ENCODE peak calls at places on chromosomes 13 and 19, in four cellular contexts. A is fibroblast of mammary gland, E is fibroblast of pulmonary artery, K is heart left ventricle. O is an unnamed sample.
A peak's percentile ranks its signal among the peaks of the same experiment; 100 is the strongest.

GRCh38 chr19:19324059-19324755 is 3.6 kb downstream of the MAU2 start:
- DNase-seq in A (no peak), E (no peak), K (no peak), O (no peak)

GRCh38 chr19:46303345-46303701 is 6.5 kb downstream of the HIF3A start:
- DNase-seq in A (no peak), E (no peak), K (no peak), O (no peak)

GRCh38 chr13:28329395-28330158 is 165.4 kb downstream of the FLT1 start:
- DNase-seq in A (peak; percentile 97), E (peak; percentile 98), K (no peak), O (peak; percentile 4)

GRCh38 chr19:20964798-20965197 is 41.7 kb downstream of the ZNF85 start:
- DNase-seq in A (no peak), E (no peak), K (no peak), O (no peak)

GRCh38 chr19:7701654-7702457 is at the start of gene FCER2:
- DNase-seq in A (no peak), E (no peak), K (no peak), O (no peak)

GRCh38 chr19:16376649-16377048 is 52.0 kb downstream of the KLF2 start:
- DNase-seq in A (no peak), E (no peak), K (no peak), O (peak; percentile 5)

GRCh38 chr13:79869326-79869725 is 388.4 kb downstream of the NDFIP2 start:
- DNase-seq in A (no peak), E (peak; percentile 14), K (no peak), O (no peak)

GRCh38 chr19:36113895-36114762 is 546 bp downstream of the POLR2I start:
- DNase-seq in A (peak; percentile 47), E (peak; percentile 29), K (peak; percentile 50), O (peak; percentile 40)

GRCh38 chr13:97335488-97336134 is 98.4 kb upstream of the RAP2A start:
- DNase-seq in A (no peak), E (peak; percentile 31), K (no peak), O (no peak)

GRCh38 chr13:82116422-82116989 is 1765.8 kb downstream of the SLITRK1 start:
- DNase-seq in A (no peak), E (no peak), K (no peak), O (no peak)

GRCh38 chr13:48709213-48709612 is 55.5 kb downstream of the CYSLTR2 start:
- DNase-seq in A (no peak), E (no peak), K (no peak), O (no peak)

GRCh38 chr13:51943721-51944120 is 67.5 kb downstream of the ATP7B start:
- DNase-seq in A (no peak), E (no peak), K (no peak), O (no peak)

GRCh38 chr19:41298327-41298964 is 11.5 kb upstream of the CCDC97 start:
- DNase-seq in A (peak; percentile 77), E (peak; percentile 74), K (peak; percentile 91), O (no peak)

GRCh38 chr19:33616346-33616745 is 5.4 kb upstream of the CHST8 start:
- DNase-seq in A (no peak), E (no peak), K (no peak), O (no peak)

GRCh38 chr19:18671303-18672043 is 12.0 kb upstream of the CRTC1 start:
- DNase-seq in A (no peak), E (no peak), K (no peak), O (no peak)

GRCh38 chr19:46271488-46272197 is 25.2 kb upstream of the HIF3A start:
- DNase-seq in A (peak; percentile 70), E (peak; percentile 93), K (no peak), O (peak; percentile 68)

GRCh38 chr19:53068834-53069233 is 24.3 kb downstream of the ERVV-2 start:
- DNase-seq in A (no peak), E (no peak), K (no peak), O (no peak)

GRCh38 chr13:114130708-114131580 is 1.5 kb downstream of the RASA3 start:
- DNase-seq in A (peak; percentile 89), E (peak; percentile 79), K (peak; percentile 73), O (peak; percentile 62)

GRCh38 chr19:48329167-48329891 is 4.0 kb downstream of the EMP3 start:
- DNase-seq in A (peak; percentile 56), E (peak; percentile 44), K (no peak), O (peak; percentile 62)

GRCh38 chr19:38619361-38620174 is 580 bp downstream of the EIF3K start:
- DNase-seq in A (no peak), E (no peak), K (no peak), O (no peak)

GRCh38 chr19:5624154-5624663 is 1.3 kb downstream of the SAFB start:
- DNase-seq in A (peak; percentile 47), E (peak; percentile 48), K (peak; percentile 56), O (peak; percentile 43)

GRCh38 chr19:38417544-38418506 is 8.2 kb downstream of the RASGRP4 start:
- DNase-seq in A (no peak), E (no peak), K (peak; percentile 78), O (peak; percentile 45)

GRCh38 chr13:43730642-43731041 is 56.1 kb downstream of the ENOX1 start:
- DNase-seq in A (peak; percentile 58), E (peak; percentile 64), K (peak; percentile 39), O (peak; percentile 49)

GRCh38 chr13:79675931-79676658 is 195.1 kb downstream of the NDFIP2 start:
- DNase-seq in A (no peak), E (no peak), K (no peak), O (no peak)

GRCh38 chr13:52711277-52711676 is 28.3 kb downstream of the CNMD start:
- DNase-seq in A (no peak), E (no peak), K (no peak), O (no peak)

GRCh38 chr19:55644842-55645511 is 1.5 kb downstream of the ZNF581 start:
- DNase-seq in A (no peak), E (no peak), K (no peak), O (no peak)

GRCh38 chr19:4089400-4089908 is 22.8 kb upstream of the ZBTB7A start:
- DNase-seq in A (no peak), E (no peak), K (peak; percentile 64), O (no peak)

GRCh38 chr19:40443131-40443929 is 805 bp downstream of the SERTAD3 start:
- DNase-seq in A (peak; percentile 99), E (peak; percentile 100), K (peak; percentile 100), O (peak; percentile 100)

GRCh38 chr13:100828226-100828625 is 153.6 kb upstream of the TMTC4 start:
- DNase-seq in A (no peak), E (no peak), K (no peak), O (no peak)

GRCh38 chr13:40639226-40639681 is 27.2 kb downstream of the FOXO1 start:
- DNase-seq in A (peak; percentile 79), E (peak; percentile 77), K (no peak), O (peak; percentile 53)

GRCh38 chr19:48873476-48874308 is 1.5 kb downstream of the PPP1R15A start:
- DNase-seq in A (no peak), E (peak; percentile 45), K (no peak), O (no peak)

GRCh38 chr13:77375554-77375953 is 48.7 kb upstream of the MYCBP2 start:
- DNase-seq in A (no peak), E (no peak), K (no peak), O (no peak)

GRCh38 chr13:107370036-107370785 is 802.3 kb upstream of the ARGLU1 start:
- DNase-seq in A (peak; percentile 66), E (peak; percentile 57), K (no peak), O (peak; percentile 42)

GRCh38 chr13:99192480-99192879 is 8.2 kb upstream of the UBAC2 start:
- DNase-seq in A (no peak), E (no peak), K (no peak), O (no peak)
- TF ChIP-seq CTCF in A (no peak), E (no peak), K (no peak), O (no peak)

GRCh38 chr13:32164622-32165268 is 133.2 kb downstream of the FRY start:
- DNase-seq in A (peak; percentile 73), E (peak; percentile 82), K (no peak), O (peak; percentile 81)
- TF ChIP-seq CTCF in A (peak; percentile 82), E (peak; percentile 86), K (peak; percentile 22), O (peak; percentile 38)

GRCh38 chr13:102555914-102556553 is 40.8 kb upstream of the TPP2 start:
- DNase-seq in A (peak; percentile 67), E (peak; percentile 45), K (no peak), O (peak; percentile 75)
- TF ChIP-seq CTCF in A (peak; percentile 60), E (peak; percentile 54), K (peak; percentile 33), O (peak; percentile 48)

DNA sequence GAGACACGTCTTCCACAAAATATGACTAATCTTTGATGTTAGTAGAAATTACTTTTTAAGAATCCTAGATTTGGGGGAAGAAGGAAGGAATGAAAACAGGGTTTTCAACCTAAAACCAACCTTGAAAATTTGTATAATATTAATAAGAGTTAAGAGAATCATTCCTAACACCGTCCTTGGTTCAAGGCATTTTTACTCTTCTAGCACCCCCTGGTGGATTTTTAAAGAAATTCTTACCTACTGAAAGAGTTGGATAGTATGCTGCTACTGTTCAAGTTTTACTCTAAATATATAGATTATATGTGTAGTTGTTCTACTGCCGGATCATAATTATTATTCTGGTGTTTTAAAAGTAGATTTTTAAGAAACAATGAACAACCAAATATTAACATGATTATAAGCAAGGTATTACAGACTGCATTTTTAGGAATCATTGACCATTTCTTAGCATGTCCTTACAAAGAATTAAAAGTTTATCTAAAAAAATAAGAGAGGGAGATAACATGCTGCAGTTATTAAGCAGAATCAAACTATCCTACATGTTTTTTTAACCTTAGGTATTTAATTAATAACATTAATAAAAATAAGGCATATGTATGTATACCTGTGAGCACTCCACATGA is 7.4 kb upstream of the SLITRK6 start:
- DNase-seq in A (peak; percentile 63), E (peak; percentile 82), K (no peak), O (peak; percentile 66)
- TF ChIP-seq CTCF in A (peak; percentile 49), E (peak; percentile 50), K (peak; percentile 53), O (peak; percentile 57)

GRCh38 chr13:20136781-20137703 is 23.8 kb downstream of the GJA3 start:
- DNase-seq in A (peak; percentile 19), E (peak; percentile 14), K (no peak), O (no peak)
- TF ChIP-seq CTCF in A (peak; percentile 45), E (peak; percentile 50), K (no peak), O (no peak)

GRCh38 chr19:11324748-11325389 is 14.6 kb downstream of the RAB3D start:
- DNase-seq in A (no peak), E (peak; percentile 17), K (no peak), O (peak; percentile 40)
- TF ChIP-seq CTCF in A (no peak), E (no peak), K (no peak), O (no peak)

GRCh38 chr19:57947419-57948134 is at the start of gene ZNF256:
- DNase-seq in A (peak; percentile 93), E (peak; percentile 96), K (peak; percentile 98), O (no peak)
- TF ChIP-seq CTCF in A (peak; percentile 32), E (peak; percentile 55), K (peak; percentile 70), O (no peak)

O was measured in MCF 10A.